ENCODE peak calls at places on chromosomes 6 and 20, in four cellular contexts. One of them, this sample, is unnamed. For H3K36me3 and H3K9me3, the result is how much of the 10 kb centered on the place peaks cover.

GRCh38 chr6:125906158-125906998 is 50.2 kb upstream of the HINT3 start:
- DNase-seq in HCT116: peak
- DNase-seq in ovary: peak
- DNase-seq in Caco-2: peak
- DNase-seq in this sample: peak

GRCh38 chr6:137510923-137511322 is 16.7 kb upstream of the OLIG3 start:
- DNase-seq in HCT116: no peak
- DNase-seq in ovary: no peak
- DNase-seq in Caco-2: no peak
- DNase-seq in this sample: no peak

GRCh38 chr6:117629119-117629518 is 26.8 kb upstream of the GOPC start:
- DNase-seq in HCT116: no peak
- DNase-seq in ovary: no peak
- DNase-seq in Caco-2: peak
- DNase-seq in this sample: no peak

GRCh38 chr20:61159940-61160688 is 91.9 kb upstream of the CDH4 start:
- DNase-seq in HCT116: no peak
- DNase-seq in ovary: no peak
- DNase-seq in Caco-2: no peak
- DNase-seq in this sample: no peak

GRCh38 chr20:56373942-56374341 is 15.2 kb downstream of the FAM210B start:
- DNase-seq in HCT116: no peak
- DNase-seq in ovary: no peak
- DNase-seq in Caco-2: peak
- DNase-seq in this sample: no peak

GRCh38 chr6:148413321-148414094 is 70.9 kb downstream of the SASH1 start:
- DNase-seq in HCT116: no peak
- DNase-seq in ovary: no peak
- DNase-seq in Caco-2: no peak
- DNase-seq in this sample: no peak

GRCh38 chr6:148892247-148892646 is 145.4 kb downstream of the UST start:
- DNase-seq in HCT116: no peak
- DNase-seq in ovary: no peak
- DNase-seq in Caco-2: no peak
- DNase-seq in this sample: no peak

GRCh38 chr20:61960836-61961235 is 104.8 kb downstream of the TAF4 start:
- DNase-seq in HCT116: no peak
- DNase-seq in ovary: no peak
- DNase-seq in Caco-2: no peak
- DNase-seq in this sample: no peak

GRCh38 chr6:20444786-20445271 is 43.1 kb downstream of the E2F3 start:
- DNase-seq in HCT116: no peak
- DNase-seq in ovary: no peak
- DNase-seq in Caco-2: no peak
- DNase-seq in this sample: no peak

GRCh38 chr6:136549359-136550044 is 720 bp downstream of the MAP7 start:
- DNase-seq in HCT116: no peak
- DNase-seq in ovary: no peak
- DNase-seq in Caco-2: peak
- DNase-seq in this sample: no peak

GRCh38 chr6:27056615-27057014 is 190.9 kb upstream of the PRSS16 start:
- DNase-seq in HCT116: no peak
- DNase-seq in ovary: no peak
- DNase-seq in Caco-2: no peak
- DNase-seq in this sample: no peak

GRCh38 chr6:46113370-46113769 is 16.4 kb upstream of the ENPP4 start:
- DNase-seq in HCT116: no peak
- DNase-seq in ovary: no peak
- DNase-seq in Caco-2: no peak
- DNase-seq in this sample: no peak

GRCh38 chr6:116514103-116514502 is 2.7 kb downstream of the CALHM5 start:
- DNase-seq in HCT116: no peak
- DNase-seq in ovary: no peak
- DNase-seq in Caco-2: no peak
- DNase-seq in this sample: no peak
- H3K4me3 ChIP-seq in HCT116: no peak
- H3K4me3 ChIP-seq in ovary: no peak
- H3K4me3 ChIP-seq in Caco-2: no peak
- H3K4me3 ChIP-seq in this sample: no peak

DNA sequence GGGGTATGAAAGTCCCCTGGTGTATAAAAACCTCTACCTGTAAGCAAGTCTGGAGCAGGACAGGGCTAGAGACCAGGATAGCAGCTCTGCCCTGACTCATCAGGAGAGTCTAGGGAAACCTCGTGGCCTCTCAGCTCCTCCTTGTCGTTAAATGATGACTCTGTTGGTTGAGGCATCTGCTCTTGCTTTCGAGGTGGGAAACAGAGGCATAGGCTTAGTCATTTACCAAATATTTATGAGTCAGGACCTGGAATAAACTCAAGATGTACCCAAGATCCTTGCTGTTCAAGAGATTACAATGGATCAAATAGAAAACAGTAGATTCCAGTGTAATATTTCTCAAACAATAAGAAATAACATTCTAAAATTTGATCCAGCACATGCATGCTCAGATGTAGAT is 5.5 kb downstream of the MANBAL start:
- DNase-seq in HCT116: peak
- DNase-seq in ovary: no peak
- DNase-seq in Caco-2: no peak
- DNase-seq in this sample: no peak
- H3K36me3 ChIP-seq in HCT116: under half
- H3K36me3 ChIP-seq in ovary: under half
- H3K36me3 ChIP-seq in Caco-2: under half
- H3K36me3 ChIP-seq in this sample: under half

GRCh38 chr6:67888886-67889681 is 746.0 kb upstream of the ADGRB3 start:
- DNase-seq in HCT116: no peak
- DNase-seq in ovary: no peak
- DNase-seq in Caco-2: no peak
- DNase-seq in this sample: no peak
- H3K9me3 ChIP-seq in HCT116: under half
- H3K9me3 ChIP-seq in ovary: under half
- H3K9me3 ChIP-seq in Caco-2: under half
- H3K9me3 ChIP-seq in this sample: under half

GRCh38 chr6:169663468-169663867 is 38.4 kb downstream of the WDR27 start:
- DNase-seq in HCT116: no peak
- DNase-seq in ovary: no peak
- DNase-seq in Caco-2: no peak
- DNase-seq in this sample: no peak
- H3K4me3 ChIP-seq in HCT116: no peak
- H3K4me3 ChIP-seq in ovary: no peak
- H3K4me3 ChIP-seq in Caco-2: no peak
- H3K4me3 ChIP-seq in this sample: no peak

DNA sequence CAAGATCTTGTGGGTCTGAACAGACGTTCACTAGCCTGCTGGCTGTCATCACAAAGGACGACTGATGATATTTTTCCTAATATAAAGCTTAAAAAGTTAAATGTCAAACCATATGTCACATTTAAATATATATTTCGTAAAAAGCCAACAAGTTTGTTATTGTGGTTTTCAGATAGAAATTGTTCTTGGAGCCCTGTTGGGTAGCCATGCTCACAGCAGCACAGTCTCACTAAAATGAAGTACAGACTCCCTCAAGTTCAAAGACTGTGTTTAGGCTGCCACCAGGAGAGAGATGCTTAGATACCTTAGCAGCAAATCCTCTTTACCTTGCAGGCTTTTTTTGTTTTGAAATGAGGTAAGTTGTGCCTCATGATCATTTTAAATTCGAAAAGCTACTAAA is 17.8 kb downstream of the EEF1E1 start:
- DNase-seq in HCT116: no peak
- DNase-seq in ovary: no peak
- DNase-seq in Caco-2: no peak
- DNase-seq in this sample: no peak
- H3K36me3 ChIP-seq in HCT116: under half
- H3K36me3 ChIP-seq in ovary: under half
- H3K36me3 ChIP-seq in Caco-2: under half
- H3K36me3 ChIP-seq in this sample: under half

GRCh38 chr6:2327591-2327990 is 82.2 kb upstream of the GMDS start:
- DNase-seq in HCT116: no peak
- DNase-seq in ovary: no peak
- DNase-seq in Caco-2: no peak
- DNase-seq in this sample: no peak
- H3K9me3 ChIP-seq in HCT116: under half
- H3K9me3 ChIP-seq in ovary: under half
- H3K9me3 ChIP-seq in Caco-2: under half
- H3K9me3 ChIP-seq in this sample: under half

DNA sequence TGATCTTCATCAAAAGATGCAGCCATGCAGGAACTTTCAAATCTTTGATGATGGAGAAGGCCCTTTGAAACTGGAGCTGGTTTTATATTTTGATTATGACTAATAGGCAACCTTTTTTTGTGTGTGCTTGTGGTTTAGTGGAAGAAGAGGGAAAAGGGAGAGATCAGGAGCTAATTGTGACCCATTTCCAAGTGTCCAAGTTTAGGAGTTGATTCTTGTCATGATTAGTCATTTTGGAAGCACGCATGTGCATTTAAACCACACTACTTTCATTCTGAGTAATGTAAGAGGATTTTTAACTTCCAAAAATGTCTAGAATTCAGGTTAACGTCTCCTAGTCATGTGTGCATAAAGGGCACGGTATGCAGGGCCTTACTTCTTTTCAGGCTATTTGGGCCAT is 3.5 kb downstream of the FOXO3 start:
- DNase-seq in HCT116: peak
- DNase-seq in ovary: no peak
- DNase-seq in Caco-2: no peak
- DNase-seq in this sample: no peak
- H3K4me3 ChIP-seq in HCT116: no peak
- H3K4me3 ChIP-seq in ovary: peak
- H3K4me3 ChIP-seq in Caco-2: no peak
- H3K4me3 ChIP-seq in this sample: no peak

DNA sequence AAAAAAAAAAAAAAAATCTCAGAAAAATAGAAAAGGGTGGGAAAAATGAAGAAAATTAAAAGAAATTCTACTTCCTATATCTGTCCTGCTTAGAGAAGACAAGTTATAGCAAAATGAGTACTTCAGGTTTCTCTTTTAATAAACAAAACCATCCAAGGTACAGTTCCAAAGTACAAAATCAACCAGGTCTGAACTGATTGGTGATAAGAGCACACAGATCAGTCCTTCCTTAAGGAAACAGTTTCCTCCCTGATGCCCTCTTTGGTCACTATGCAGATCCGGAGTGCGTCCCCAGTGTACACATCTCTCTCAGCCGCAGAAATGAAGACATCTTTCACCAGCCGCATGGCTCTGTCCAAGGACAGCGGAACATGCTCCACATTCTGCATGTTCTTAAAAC is 18.1 kb downstream of the PSMB1 start:
- DNase-seq in HCT116: no peak
- DNase-seq in ovary: no peak
- DNase-seq in Caco-2: no peak
- DNase-seq in this sample: no peak
- H3K36me3 ChIP-seq in HCT116: half or more
- H3K36me3 ChIP-seq in ovary: under half
- H3K36me3 ChIP-seq in Caco-2: under half
- H3K36me3 ChIP-seq in this sample: half or more

GRCh38 chr6:169411722-169412121 is 158.1 kb upstream of the THBS2 start:
- DNase-seq in HCT116: no peak
- DNase-seq in ovary: no peak
- DNase-seq in Caco-2: no peak
- DNase-seq in this sample: no peak
- H3K9me3 ChIP-seq in HCT116: under half
- H3K9me3 ChIP-seq in ovary: under half
- H3K9me3 ChIP-seq in Caco-2: under half
- H3K9me3 ChIP-seq in this sample: under half

GRCh38 chr20:36310215-36310981 is 4.3 kb downstream of the DLGAP4 start:
- DNase-seq in HCT116: no peak
- DNase-seq in ovary: peak
- DNase-seq in Caco-2: no peak
- DNase-seq in this sample: no peak

GRCh38 chr20:36311141-36311853 is 5.2 kb downstream of the DLGAP4 start:
- DNase-seq in HCT116: no peak
- DNase-seq in ovary: peak
- DNase-seq in Caco-2: no peak
- DNase-seq in this sample: no peak

GRCh38 chr20:36312724-36313441 is 6.7 kb downstream of the DLGAP4 start:
- DNase-seq in HCT116: no peak
- DNase-seq in ovary: peak
- DNase-seq in Caco-2: no peak
- DNase-seq in this sample: no peak

GRCh38 chr20:36313476-36313875 is 7.3 kb downstream of the DLGAP4 start:
- DNase-seq in HCT116: no peak
- DNase-seq in ovary: peak
- DNase-seq in Caco-2: no peak
- DNase-seq in this sample: no peak

DNA sequence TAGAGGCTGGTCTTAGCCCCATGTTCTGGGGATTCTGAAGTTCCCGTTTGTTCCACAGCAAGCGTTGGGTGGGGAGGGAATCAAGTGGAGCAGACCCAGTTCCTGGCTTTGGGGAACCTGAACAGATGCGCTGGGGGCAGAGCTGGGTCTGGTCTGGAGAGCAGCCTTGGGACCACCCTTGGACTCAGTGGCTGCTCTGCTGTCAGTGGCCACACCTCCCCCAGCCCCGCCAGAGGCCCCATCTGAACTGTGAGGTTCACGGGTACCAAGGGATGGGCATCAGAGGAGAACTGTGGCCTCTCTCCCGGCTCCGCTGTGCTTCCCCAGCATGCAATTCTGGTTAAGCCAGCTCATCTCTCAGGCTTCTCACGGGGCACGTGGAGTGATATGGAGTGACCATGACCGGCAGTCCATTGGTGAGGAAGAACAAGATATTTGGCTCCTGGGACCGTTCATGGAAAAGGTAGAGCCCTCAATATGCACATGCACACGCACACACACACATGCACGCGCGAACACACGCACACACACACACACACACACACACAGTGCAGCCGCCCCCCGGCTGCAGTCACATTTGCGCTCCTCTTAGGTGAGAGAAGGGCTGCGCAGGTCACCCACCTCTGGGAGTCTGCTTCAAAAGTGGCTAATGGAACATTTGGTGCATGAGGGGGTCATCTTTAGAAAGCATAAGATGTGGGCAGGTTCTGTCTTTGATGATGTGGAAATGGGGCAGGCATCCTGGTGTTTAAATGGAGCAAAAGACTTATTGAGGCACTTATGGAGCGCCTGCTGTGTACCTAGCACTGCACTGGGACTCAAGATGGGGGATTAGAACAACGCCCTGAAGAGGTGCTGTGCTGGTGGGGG is 6.0 kb downstream of the DLGAP4 start:
- DNase-seq in HCT116: no peak
- DNase-seq in ovary: peak
- DNase-seq in Caco-2: no peak
- DNase-seq in this sample: no peak
- H3K4me3 ChIP-seq in HCT116: no peak
- H3K4me3 ChIP-seq in ovary: no peak
- H3K4me3 ChIP-seq in Caco-2: no peak
- H3K4me3 ChIP-seq in this sample: no peak

This sample was measured in NT2/D1.